ENCODE peak calls at places on chromosomes 5 and 9, in five cellular contexts. One of them, this sample, is unnamed. For H3K4me1, the result is how much of the 10 kb centered on the place peaks cover.

GRCh38 chr5:18745591-18745987 is 1111.3 kb downstream of the TAF11L14 start:
- DNase-seq in uterus: no peak
- DNase-seq in SK-N-SH: no peak
- DNase-seq in mammary epithelial cell: no peak
- DNase-seq in hepatocyte: no peak
- DNase-seq in this sample: no peak

GRCh38 chr9:136372561-136373299 is 739 bp downstream of the CARD9 start:
- DNase-seq in uterus: peak
- DNase-seq in SK-N-SH: peak
- DNase-seq in mammary epithelial cell: peak
- DNase-seq in hepatocyte: peak
- DNase-seq in this sample: peak

GRCh38 chr5:93300309-93300923 is 280.6 kb downstream of the NR2F1-AS1 start:
- DNase-seq in uterus: no peak
- DNase-seq in SK-N-SH: no peak
- DNase-seq in mammary epithelial cell: no peak
- DNase-seq in hepatocyte: no peak
- DNase-seq in this sample: no peak

GRCh38 chr5:35924950-35925722 is 13.3 kb downstream of the CAPSL start:
- DNase-seq in uterus: peak
- DNase-seq in SK-N-SH: peak
- DNase-seq in mammary epithelial cell: peak
- DNase-seq in hepatocyte: peak
- DNase-seq in this sample: peak

GRCh38 chr5:16454686-16455085 is 10.9 kb downstream of the ZNF622 start:
- DNase-seq in uterus: no peak
- DNase-seq in SK-N-SH: no peak
- DNase-seq in mammary epithelial cell: no peak
- DNase-seq in hepatocyte: no peak
- DNase-seq in this sample: no peak

GRCh38 chr5:116575635-116576042 is 1.0 kb upstream of the SEMA6A start:
- DNase-seq in uterus: no peak
- DNase-seq in SK-N-SH: no peak
- DNase-seq in mammary epithelial cell: peak
- DNase-seq in hepatocyte: peak
- DNase-seq in this sample: peak

GRCh38 chr9:137492464-137493162 is 33.5 kb upstream of the NSMF start:
- DNase-seq in uterus: no peak
- DNase-seq in SK-N-SH: peak
- DNase-seq in mammary epithelial cell: peak
- DNase-seq in hepatocyte: no peak
- DNase-seq in this sample: no peak

GRCh38 chr5:36606437-36607113 is at the start of gene SLC1A3:
- DNase-seq in uterus: peak
- DNase-seq in SK-N-SH: no peak
- DNase-seq in mammary epithelial cell: peak
- DNase-seq in hepatocyte: peak
- DNase-seq in this sample: peak

GRCh38 chr5:124630767-124631704 is 115.4 kb downstream of the ZNF608 start:
- DNase-seq in uterus: no peak
- DNase-seq in SK-N-SH: no peak
- DNase-seq in mammary epithelial cell: no peak
- DNase-seq in hepatocyte: no peak
- DNase-seq in this sample: peak

GRCh38 chr9:119963798-119964372 is 594.6 kb upstream of the BRINP1 start:
- DNase-seq in uterus: no peak
- DNase-seq in SK-N-SH: peak
- DNase-seq in mammary epithelial cell: peak
- DNase-seq in hepatocyte: peak
- DNase-seq in this sample: peak

GRCh38 chr5:21817668-21818419 is 1035.3 kb downstream of the CDH12 start:
- DNase-seq in uterus: no peak
- DNase-seq in SK-N-SH: no peak
- DNase-seq in mammary epithelial cell: no peak
- DNase-seq in hepatocyte: no peak
- DNase-seq in this sample: no peak

GRCh38 chr9:77514886-77515711 is 133.0 kb downstream of the GNA14 start:
- DNase-seq in uterus: no peak
- DNase-seq in SK-N-SH: no peak
- DNase-seq in mammary epithelial cell: peak
- DNase-seq in hepatocyte: no peak
- DNase-seq in this sample: no peak

GRCh38 chr5:33933723-33934544 is 2.3 kb upstream of the RXFP3 start:
- DNase-seq in uterus: no peak
- DNase-seq in SK-N-SH: no peak
- DNase-seq in mammary epithelial cell: no peak
- DNase-seq in hepatocyte: no peak
- DNase-seq in this sample: no peak

DNA sequence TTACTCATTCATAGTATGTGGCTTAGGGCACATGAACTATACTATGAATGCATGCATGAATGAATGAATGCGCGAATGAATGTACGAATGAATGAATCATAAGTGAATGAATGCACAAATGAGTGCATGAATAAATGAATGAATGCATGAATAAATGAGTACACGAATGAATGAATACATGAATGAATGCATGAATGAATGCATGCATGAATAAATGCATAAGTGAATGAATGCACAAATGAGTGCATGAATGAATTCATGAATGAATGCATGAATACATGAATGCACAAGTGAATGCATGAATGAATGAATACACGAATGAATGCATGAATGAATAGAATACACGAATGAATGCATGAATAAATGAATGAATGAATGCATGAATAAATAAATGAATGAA is 52.5 kb upstream of the FCN1 start:
- DNase-seq in uterus: no peak
- DNase-seq in SK-N-SH: no peak
- DNase-seq in mammary epithelial cell: no peak
- DNase-seq in hepatocyte: no peak
- DNase-seq in this sample: no peak
- H3K4me1 ChIP-seq in uterus: under half
- H3K4me1 ChIP-seq in SK-N-SH: under half
- H3K4me1 ChIP-seq in mammary epithelial cell: under half
- H3K4me1 ChIP-seq in hepatocyte: under half
- H3K4me1 ChIP-seq in this sample: under half

GRCh38 chr9:84283895-84284294 is 56.7 kb downstream of the SLC28A3 start:
- DNase-seq in uterus: no peak
- DNase-seq in SK-N-SH: no peak
- DNase-seq in mammary epithelial cell: no peak
- DNase-seq in hepatocyte: no peak
- DNase-seq in this sample: no peak
- H3K27ac ChIP-seq in uterus: peak
- H3K27ac ChIP-seq in SK-N-SH: no peak
- H3K27ac ChIP-seq in mammary epithelial cell: no peak
- H3K27ac ChIP-seq in hepatocyte: no peak
- H3K27ac ChIP-seq in this sample: no peak

GRCh38 chr9:71681708-71682268 is 86.5 kb downstream of the CEMIP2 start:
- DNase-seq in uterus: no peak
- DNase-seq in SK-N-SH: no peak
- DNase-seq in mammary epithelial cell: peak
- DNase-seq in hepatocyte: peak
- DNase-seq in this sample: peak
- H3K4me1 ChIP-seq in uterus: under half
- H3K4me1 ChIP-seq in SK-N-SH: under half
- H3K4me1 ChIP-seq in mammary epithelial cell: half or more
- H3K4me1 ChIP-seq in hepatocyte: half or more
- H3K4me1 ChIP-seq in this sample: under half

GRCh38 chr9:1580215-1580614 is 434.9 kb upstream of the SMARCA2 start:
- DNase-seq in uterus: no peak
- DNase-seq in SK-N-SH: no peak
- DNase-seq in mammary epithelial cell: no peak
- DNase-seq in hepatocyte: no peak
- DNase-seq in this sample: no peak

GRCh38 chr9:1575939-1576338 is 439.2 kb upstream of the SMARCA2 start:
- DNase-seq in uterus: no peak
- DNase-seq in SK-N-SH: no peak
- DNase-seq in mammary epithelial cell: no peak
- DNase-seq in hepatocyte: no peak
- DNase-seq in this sample: no peak
- H3K27ac ChIP-seq in uterus: no peak
- H3K27ac ChIP-seq in SK-N-SH: no peak
- H3K27ac ChIP-seq in mammary epithelial cell: no peak
- H3K27ac ChIP-seq in hepatocyte: no peak
- H3K27ac ChIP-seq in this sample: no peak

GRCh38 chr9:70408393-70409040 is 5.9 kb downstream of the KLF9 start:
- DNase-seq in uterus: no peak
- DNase-seq in SK-N-SH: no peak
- DNase-seq in mammary epithelial cell: no peak
- DNase-seq in hepatocyte: no peak
- DNase-seq in this sample: no peak
- H3K4me1 ChIP-seq in uterus: under half
- H3K4me1 ChIP-seq in SK-N-SH: under half
- H3K4me1 ChIP-seq in mammary epithelial cell: under half
- H3K4me1 ChIP-seq in hepatocyte: under half
- H3K4me1 ChIP-seq in this sample: under half

This sample was measured in cardiac muscle cell.